ENCODE peak calls at places on chromosomes 7 and 10, in five cellular contexts. U is cardiac fibroblast, Y is AG04450, C is heart right ventricle, P is GM19239. R is an unnamed sample.

GRCh38 chr7:87715511-87715910 is 87.3 kb downstream of the RUNDC3B start:
- DNase-seq in U (no peak), Y (no peak), C (no peak), P (no peak), R (no peak)

GRCh38 chr7:140672382-140673062 is at the start of gene ADCK2:
- DNase-seq in U (peak; percentile 17), Y (no peak), C (peak; percentile 74), P (peak; percentile 86), R (peak; percentile 74)

GRCh38 chr10:118692911-118693310 is 61.9 kb downstream of the CACUL1 start:
- DNase-seq in U (peak; percentile 83), Y (peak; percentile 70), C (no peak), P (no peak), R (no peak)

GRCh38 chr7:129277629-129278028 is 52.8 kb downstream of the AHCYL2 start:
- DNase-seq in U (no peak), Y (no peak), C (no peak), P (no peak), R (no peak)

GRCh38 chr7:84372155-84372621 is 177.6 kb upstream of the SEMA3A start:
- DNase-seq in U (peak; percentile 88), Y (peak; percentile 83), C (no peak), P (no peak), R (no peak)

GRCh38 chr10:118595598-118596425 is at the start of gene PRLHR:
- DNase-seq in U (peak; percentile 33), Y (no peak), C (no peak), P (no peak), R (peak; percentile 79)

GRCh38 chr7:90595341-90595800 is 750 bp upstream of the CDK14 start:
- DNase-seq in U (peak; percentile 25), Y (no peak), C (no peak), P (no peak), R (peak; percentile 29)

GRCh38 chr10:97407211-97407951 is 6.2 kb upstream of the RRP12 start:
- DNase-seq in U (peak; percentile 86), Y (peak; percentile 57), C (no peak), P (peak; percentile 67), R (peak; percentile 92)

GRCh38 chr7:74387606-74388005 is 66.1 kb upstream of the GTF2IRD1 start:
- DNase-seq in U (no peak), Y (no peak), C (no peak), P (no peak), R (no peak)

GRCh38 chr7:64102656-64103400 is 57.6 kb downstream of the ZNF727 start:
- DNase-seq in U (no peak), Y (no peak), C (no peak), P (no peak), R (no peak)

GRCh38 chr7:111765936-111766643 is 203.8 kb upstream of the IMMP2L start:
- DNase-seq in U (peak; percentile 34), Y (no peak), C (no peak), P (no peak), R (no peak)

GRCh38 chr7:132100483-132100882 is 475.8 kb downstream of the PLXNA4 start:
- DNase-seq in U (no peak), Y (no peak), C (no peak), P (no peak), R (no peak)

GRCh38 chr10:24307173-24307572 is 98.2 kb downstream of the KIAA1217 start:
- DNase-seq in U (no peak), Y (no peak), C (no peak), P (no peak), R (no peak)

GRCh38 chr7:15687645-15688025 is 1.2 kb upstream of the MEOX2 start:
- DNase-seq in U (no peak), Y (no peak), C (peak; percentile 50), P (no peak), R (peak; percentile 52)

GRCh38 chr10:86203162-86203905 is 163.3 kb downstream of the GRID1 start:
- DNase-seq in U (peak; percentile 6), Y (no peak), C (peak; percentile 28), P (no peak), R (peak; percentile 66)

GRCh38 chr10:92432596-92432995 is 141.3 kb downstream of the IDE start:
- DNase-seq in U (no peak), Y (no peak), C (no peak), P (no peak), R (no peak)

GRCh38 chr10:6958254-6958653 is 378.2 kb upstream of the PRKCQ start:
- DNase-seq in U (no peak), Y (no peak), C (no peak), P (no peak), R (no peak)